ENCODE peak calls at places on chromosomes 7 and 10, in six cellular contexts. H is K562, L is H1, Z is SK-N-SH, G is HepG2, Y is GM12878. W is an unnamed sample. For H3K27me3, the result is how much of the 10 kb centered on the place peaks cover.

GRCh38 chr7:51278797-51279196 is 37.8 kb downstream of the COBL start:
- DNase-seq in Z (no peak), Y (no peak), L (no peak), G (no peak), H (no peak), W (no peak)

GRCh38 chr10:130758529-130758928 is 553.0 kb downstream of the TCERG1L start:
- DNase-seq in H (no peak), G (no peak), Z (no peak), L (no peak), Y (no peak), W (no peak)

GRCh38 chr7:120991570-120991969 is 3.1 kb downstream of the CPED1 start:
- DNase-seq in Y (no peak), G (no peak), H (no peak), L (no peak), Z (no peak), W (no peak)

GRCh38 chr10:78165617-78166016 is 132.0 kb downstream of the RPS24 start:
- DNase-seq in G (peak), L (no peak), Z (peak), H (no peak), Y (no peak), W (no peak)

GRCh38 chr7:12771378-12771877 is 84.0 kb downstream of the ARL4A start:
- DNase-seq in G (no peak), Y (no peak), H (no peak), L (no peak), Z (no peak), W (no peak)

GRCh38 chr7:83468251-83468739 is 180.6 kb downstream of the SEMA3E start:
- DNase-seq in L (no peak), G (peak), Z (peak), H (peak), Y (peak), W (peak)

GRCh38 chr7:73739387-73739767 is 775 bp upstream of the ABHD11 start:
- DNase-seq in H (no peak), L (no peak), G (no peak), Z (no peak), Y (no peak), W (no peak)

GRCh38 chr7:8109196-8110022 is 140.8 kb downstream of the GLCCI1 start:
- DNase-seq in G (no peak), H (no peak), Z (no peak), Y (no peak), L (no peak), W (no peak)

GRCh38 chr7:69982197-69982596 is 383.9 kb downstream of the AUTS2 start:
- DNase-seq in G (no peak), H (no peak), L (no peak), Z (no peak), Y (no peak), W (no peak)

GRCh38 chr7:86989407-86989806 is 70.0 kb downstream of the ELAPOR2 start:
- DNase-seq in Z (no peak), H (no peak), Y (no peak), G (no peak), L (no peak), W (no peak)

GRCh38 chr7:47340490-47340889 is 241.4 kb downstream of the TNS3 start:
- DNase-seq in Z (no peak), Y (no peak), L (no peak), H (no peak), G (no peak), W (no peak)

GRCh38 chr7:120760050-120760449 is 97.9 kb downstream of the TSPAN12 start:
- DNase-seq in Z (no peak), G (no peak), H (no peak), L (no peak), Y (peak), W (no peak)

GRCh38 chr7:93150200-93150835 is 2.1 kb upstream of the SAMD9L start:
- DNase-seq in H (no peak), L (no peak), Z (no peak), G (no peak), Y (no peak), W (no peak)

GRCh38 chr7:43113622-43114450 is 1.4 kb downstream of the HECW1 start:
- DNase-seq in L (no peak), G (no peak), H (no peak), Z (peak), Y (no peak), W (no peak)

GRCh38 chr7:87312215-87312865 is 33.1 kb upstream of the CROT start:
- DNase-seq in Y (peak), G (peak), Z (peak), L (peak), H (peak), W (peak)

GRCh38 chr7:127474457-127474856 is 81.9 kb upstream of the ZNF800 start:
- DNase-seq in L (no peak), G (no peak), Z (no peak), H (no peak), Y (no peak), W (no peak)
- H3K27me3 ChIP-seq in L (under half), G (under half), Z (under half), H (under half), Y (under half), W (under half)

DNA sequence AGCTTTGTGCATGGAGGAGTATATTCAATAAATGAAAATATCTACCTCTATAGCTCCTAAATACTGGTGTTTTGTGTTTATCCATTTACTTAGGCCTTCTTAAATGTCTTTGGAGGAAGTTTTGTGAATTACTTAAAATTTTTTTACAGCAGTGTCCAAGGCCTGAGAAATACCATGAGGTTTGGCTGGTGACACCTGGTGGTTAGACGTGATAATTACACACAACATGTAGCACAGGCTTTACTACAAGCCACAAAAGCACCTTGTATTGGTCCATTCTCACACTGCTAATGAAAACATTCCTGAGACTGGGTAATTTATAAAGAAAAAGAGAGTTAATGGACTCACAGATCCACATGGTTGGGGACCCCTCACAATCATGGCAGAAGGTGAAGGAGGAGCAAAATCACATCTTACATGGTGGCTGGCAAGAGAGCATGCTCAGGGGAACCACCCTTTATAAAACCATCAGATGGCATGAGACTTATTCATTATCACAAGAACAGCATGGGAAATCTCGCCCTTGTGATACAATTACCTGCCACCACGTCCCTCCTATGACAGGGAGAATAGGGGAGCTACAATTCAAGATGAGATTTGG is 20.6 kb downstream of the HYAL4 start:
- DNase-seq in L (no peak), G (peak), Y (peak), H (peak), Z (peak), W (peak)
- TF ChIP-seq GABPA in L (no peak), G (no peak), Y (no peak), H (no peak), Z (no peak), W (no peak)

GRCh38 chr7:96993453-96993865 is 11.9 kb upstream of the DLX6 start:
- DNase-seq in L (no peak), H (no peak), Y (no peak), G (no peak), Z (no peak), W (no peak)
- H3K27me3 ChIP-seq in L (half or more), H (half or more), Y (under half), G (under half), Z (under half), W (half or more)

GRCh38 chr7:17056491-17057142 is 174.8 kb upstream of the AGR3 start:
- DNase-seq in Z (no peak), H (no peak), G (no peak), Y (no peak), L (no peak), W (no peak)

GRCh38 chr7:17057143-17057509 is 175.3 kb upstream of the AGR3 start:
- DNase-seq in Y (no peak), G (no peak), H (no peak), L (no peak), Z (no peak), W (no peak)

GRCh38 chr7:17054206-17054605 is 172.4 kb upstream of the AGR3 start:
- DNase-seq in Z (no peak), G (no peak), Y (no peak), H (no peak), L (no peak), W (no peak)

GRCh38 chr7:17054836-17055235 is 173.1 kb upstream of the AGR3 start:
- DNase-seq in Z (no peak), G (peak), Y (no peak), L (no peak), H (no peak), W (no peak)

DNA sequence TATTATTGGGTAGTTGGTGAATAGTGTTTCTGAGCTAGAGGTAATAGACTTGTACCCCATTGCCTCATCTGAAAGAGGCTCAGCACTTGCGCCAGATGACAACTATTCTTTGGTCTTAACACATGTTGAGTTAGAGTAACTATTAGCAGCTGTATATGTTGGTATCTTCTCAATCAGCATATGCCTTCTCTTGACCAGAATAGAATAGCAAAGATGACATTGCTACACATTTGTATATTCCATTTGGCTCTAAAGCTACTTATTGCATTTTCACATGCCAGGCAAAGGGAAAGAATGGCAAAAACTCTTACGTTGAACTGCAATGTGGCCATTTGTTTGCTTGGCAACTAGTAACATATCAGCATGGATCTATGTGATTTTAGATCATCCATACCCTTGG is 173.8 kb upstream of the AGR3 start:
- DNase-seq in L (no peak), H (no peak), Y (no peak), Z (no peak), G (no peak), W (no peak)
- TF ChIP-seq GABPA in L (no peak), H (no peak), Y (no peak), Z (no peak), G (no peak), W (no peak)

GRCh38 chr7:155466814-155467675 is 9.1 kb downstream of the EN2 start:
- DNase-seq in L (no peak), G (peak), H (no peak), Y (no peak), Z (peak), W (no peak)
- H3K27me3 ChIP-seq in L (half or more), G (under half), H (half or more), Y (half or more), Z (half or more), W (half or more)

GRCh38 chr7:2736411-2736914 is 48.5 kb downstream of the AMZ1 start:
- DNase-seq in H (no peak), Z (no peak), Y (no peak), L (no peak), G (no peak), W (no peak)
- TF ChIP-seq GABPA in H (no peak), Z (no peak), Y (no peak), L (no peak), G (no peak), W (no peak)

DNA sequence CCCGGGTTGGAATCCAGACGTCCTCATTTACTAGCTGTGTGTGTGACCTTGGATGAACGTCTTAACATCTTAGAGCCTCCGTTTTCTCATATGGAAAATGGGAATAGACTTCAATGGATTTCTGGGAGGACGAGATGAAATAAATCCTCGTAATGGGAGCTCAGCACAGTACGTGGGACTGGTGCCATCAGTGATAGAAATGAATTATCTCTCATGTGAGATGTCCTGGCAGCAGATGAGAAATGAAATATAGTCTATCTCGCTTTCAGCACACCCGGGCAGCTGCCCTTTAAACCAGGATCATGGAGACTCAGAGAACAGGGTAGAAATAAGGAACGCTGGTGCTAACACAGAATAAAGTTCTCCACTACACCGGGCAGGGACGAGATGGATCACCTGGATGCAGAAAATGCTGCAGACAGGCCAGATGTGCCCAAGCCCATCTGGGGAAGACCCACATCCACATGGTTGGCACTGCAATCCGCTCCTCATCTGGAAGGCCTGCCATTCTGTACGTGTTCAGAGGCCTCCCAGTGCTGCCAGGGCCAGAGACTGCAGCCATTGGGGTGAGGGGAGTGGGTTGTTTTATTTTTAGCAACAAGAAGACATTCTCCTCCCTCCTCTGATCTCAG is 11.1 kb upstream of the EMX2 start:
- DNase-seq in G (no peak), Y (no peak), H (no peak), L (no peak), Z (no peak), W (no peak)
- H3K27me3 ChIP-seq in G (under half), Y (under half), H (under half), L (half or more), Z (under half), W (half or more)

GRCh38 chr7:119232091-119232490 is 1007.6 kb downstream of the ANKRD7 start:
- DNase-seq in Y (no peak), G (no peak), Z (no peak), H (no peak), L (no peak), W (no peak)

GRCh38 chr7:119228482-119228881 is 1004.0 kb downstream of the ANKRD7 start:
- DNase-seq in Y (no peak), L (no peak), H (no peak), G (no peak), Z (no peak), W (no peak)

DNA sequence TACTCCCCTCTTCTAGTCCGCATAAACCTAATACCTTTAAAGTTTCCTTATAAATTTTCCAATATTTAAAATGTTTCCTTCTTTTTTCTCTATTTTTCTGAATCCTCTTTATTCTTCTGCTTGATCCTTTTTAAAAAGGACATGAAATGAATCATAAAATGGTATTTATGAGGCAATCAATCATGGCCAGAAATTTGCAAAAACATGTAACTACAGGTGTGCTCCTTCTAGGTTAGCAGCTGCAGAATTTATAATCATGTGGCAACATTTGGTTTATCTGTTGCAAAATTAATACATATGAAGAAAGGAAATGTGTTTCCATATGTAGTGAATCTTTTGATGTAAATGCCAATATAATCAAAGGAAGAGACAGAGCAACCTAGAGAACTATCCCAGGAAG is 1008.5 kb downstream of the ANKRD7 start:
- DNase-seq in Y (no peak), H (no peak), Z (no peak), L (no peak), G (no peak), W (no peak)
- TF ChIP-seq GABPA in Y (no peak), H (no peak), Z (no peak), L (no peak), G (no peak), W (no peak)